ENCODE peak calls at places on chromosomes 13 and 19, in four cellular contexts. L, X, T and W are unnamed samples.

GRCh38 chr13:33184530-33184929 is 101.0 kb downstream of the STARD13 start:
- DNase-seq in L (no peak), X (no peak), T (no peak), W (no peak)

GRCh38 chr19:15476334-15476733 is 3.0 kb downstream of the PGLYRP2 start:
- DNase-seq in L (no peak), X (no peak), T (no peak), W (no peak)

GRCh38 chr13:111165189-111165588 is 50.1 kb downstream of the ARHGEF7 start:
- DNase-seq in L (no peak), X (no peak), T (no peak), W (peak)

GRCh38 chr19:54188224-54188871 is 1.0 kb downstream of the MBOAT7 start:
- DNase-seq in L (no peak), X (peak), T (peak), W (no peak)

GRCh38 chr19:19111967-19112580 is 26.2 kb downstream of the TMEM161A start:
- DNase-seq in L (no peak), X (no peak), T (no peak), W (no peak)

GRCh38 chr19:47093841-47094240 is 19.7 kb downstream of the ZC3H4 start:
- DNase-seq in L (no peak), X (no peak), T (peak), W (peak)

GRCh38 chr13:64186503-64186902 is 2770.9 kb upstream of the PCDH20 start:
- DNase-seq in L (no peak), X (no peak), T (peak), W (no peak)

GRCh38 chr13:111597041-111598017 is 276.9 kb downstream of the TEX29 start:
- DNase-seq in L (no peak), X (peak), T (no peak), W (no peak)

GRCh38 chr13:66532845-66533244 is 697.3 kb downstream of the PCDH9 start:
- DNase-seq in L (no peak), X (no peak), T (no peak), W (no peak)

GRCh38 chr19:517721-518136 is 10.4 kb downstream of the TPGS1 start:
- DNase-seq in L (no peak), X (no peak), T (no peak), W (no peak)

GRCh38 chr19:56403764-56404704 is at the start of gene ZNF583:
- DNase-seq in L (peak), X (peak), T (peak), W (peak)

GRCh38 chr13:77222909-77223308 is 104.0 kb downstream of the MYCBP2 start:
- DNase-seq in L (no peak), X (no peak), T (no peak), W (no peak)

GRCh38 chr19:3324405-3324856 is 42.0 kb upstream of the NFIC start:
- DNase-seq in L (no peak), X (peak), T (no peak), W (peak)

GRCh38 chr19:6811906-6812305 is 39.4 kb downstream of the VAV1 start:
- DNase-seq in L (no peak), X (no peak), T (peak), W (peak)

GRCh38 chr13:60000081-60000480 is 163.6 kb downstream of the DIAPH3 start:
- DNase-seq in L (no peak), X (no peak), T (no peak), W (no peak)

DNA sequence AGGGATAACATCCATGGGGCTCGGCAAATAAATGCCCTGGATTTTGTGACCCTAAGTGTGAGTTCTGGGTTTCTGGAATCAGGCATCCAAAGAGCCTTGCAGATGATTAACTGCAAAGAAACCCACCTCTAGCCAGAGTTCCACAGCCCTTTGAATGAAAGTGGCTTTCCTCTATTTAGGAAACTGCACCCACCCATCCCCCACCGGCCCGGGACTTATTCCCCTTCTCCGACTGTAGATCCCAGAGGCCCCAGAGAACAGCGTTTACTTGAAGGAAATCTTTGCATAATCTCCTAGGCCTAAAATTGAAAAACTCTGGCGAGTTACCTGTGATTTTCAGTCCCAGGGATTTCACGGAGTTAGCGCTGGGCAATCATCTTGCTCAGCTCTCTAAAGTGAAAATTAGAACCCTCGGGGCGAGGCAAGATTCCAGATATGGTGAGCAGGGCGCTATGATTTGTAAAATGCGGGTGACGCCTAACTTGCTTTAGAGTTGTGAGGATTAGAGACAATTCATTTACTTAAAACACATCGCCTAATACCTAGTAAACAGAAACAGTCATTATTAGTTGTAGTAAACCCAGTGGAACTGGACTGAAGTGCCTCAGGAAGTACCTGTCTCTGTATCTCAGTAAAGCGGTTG is 9.4 kb downstream of the URAD start:
- DNase-seq in L (no peak), X (peak), T (no peak), W (no peak)
- H3K4me3 ChIP-seq in L (no peak), X (peak), T (no peak), W (no peak)

GRCh38 chr13:44142540-44142867 is 231.1 kb upstream of the SERP2 start:
- DNase-seq in L (no peak), X (no peak), T (no peak), W (no peak)

GRCh38 chr13:44140146-44140545 is 233.5 kb upstream of the SERP2 start:
- DNase-seq in L (no peak), X (peak), T (no peak), W (no peak)

GRCh38 chr13:44142911-44143665 is 230.5 kb upstream of the SERP2 start:
- DNase-seq in L (no peak), X (no peak), T (peak), W (no peak)

GRCh38 chr13:44141213-44141724 is 232.4 kb upstream of the SERP2 start:
- DNase-seq in L (no peak), X (peak), T (no peak), W (peak)

DNA sequence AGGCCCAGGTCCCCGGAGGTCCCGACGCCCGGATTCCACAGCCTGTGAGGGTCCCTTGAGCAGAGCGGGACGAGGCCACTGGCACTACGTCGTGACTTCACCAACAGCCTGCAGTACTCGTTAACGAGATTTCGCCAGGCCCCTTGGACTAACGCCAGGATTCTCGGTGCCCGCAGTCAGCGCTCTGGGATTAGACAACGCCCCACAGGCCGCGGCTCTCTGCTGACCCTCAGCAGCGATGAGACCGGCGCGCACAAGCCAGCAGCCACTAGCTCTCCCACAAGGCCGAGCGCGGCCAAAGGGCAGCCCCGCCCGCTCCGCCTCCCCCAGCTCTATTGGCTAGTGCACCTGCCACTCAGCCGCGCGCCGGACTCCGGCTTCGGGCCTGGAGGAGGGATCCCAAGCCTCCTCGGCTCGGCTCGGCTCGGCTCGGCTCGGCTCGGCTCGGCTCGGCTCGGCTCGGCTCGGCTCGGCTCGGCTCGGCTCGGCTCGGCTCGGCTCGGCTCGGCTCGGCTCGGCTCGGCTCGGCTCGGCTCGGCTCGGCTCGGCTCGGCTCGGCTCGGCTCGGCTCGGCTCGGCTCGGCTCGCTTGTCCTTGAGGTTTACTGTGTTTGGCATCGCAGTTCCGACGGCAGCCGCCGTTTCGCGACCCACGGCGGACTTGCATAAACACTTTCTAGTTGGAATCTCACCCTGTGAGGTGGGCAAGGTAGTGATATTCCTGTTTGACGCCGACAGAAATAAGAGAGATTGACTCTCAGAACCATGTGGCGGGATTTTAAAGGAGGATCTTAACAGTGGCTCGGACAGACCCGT is 231.7 kb upstream of the SERP2 start:
- DNase-seq in L (peak), X (peak), T (peak), W (peak)
- TF ChIP-seq CTCF in L (no peak), X (no peak), T (peak), W (no peak)

DNA sequence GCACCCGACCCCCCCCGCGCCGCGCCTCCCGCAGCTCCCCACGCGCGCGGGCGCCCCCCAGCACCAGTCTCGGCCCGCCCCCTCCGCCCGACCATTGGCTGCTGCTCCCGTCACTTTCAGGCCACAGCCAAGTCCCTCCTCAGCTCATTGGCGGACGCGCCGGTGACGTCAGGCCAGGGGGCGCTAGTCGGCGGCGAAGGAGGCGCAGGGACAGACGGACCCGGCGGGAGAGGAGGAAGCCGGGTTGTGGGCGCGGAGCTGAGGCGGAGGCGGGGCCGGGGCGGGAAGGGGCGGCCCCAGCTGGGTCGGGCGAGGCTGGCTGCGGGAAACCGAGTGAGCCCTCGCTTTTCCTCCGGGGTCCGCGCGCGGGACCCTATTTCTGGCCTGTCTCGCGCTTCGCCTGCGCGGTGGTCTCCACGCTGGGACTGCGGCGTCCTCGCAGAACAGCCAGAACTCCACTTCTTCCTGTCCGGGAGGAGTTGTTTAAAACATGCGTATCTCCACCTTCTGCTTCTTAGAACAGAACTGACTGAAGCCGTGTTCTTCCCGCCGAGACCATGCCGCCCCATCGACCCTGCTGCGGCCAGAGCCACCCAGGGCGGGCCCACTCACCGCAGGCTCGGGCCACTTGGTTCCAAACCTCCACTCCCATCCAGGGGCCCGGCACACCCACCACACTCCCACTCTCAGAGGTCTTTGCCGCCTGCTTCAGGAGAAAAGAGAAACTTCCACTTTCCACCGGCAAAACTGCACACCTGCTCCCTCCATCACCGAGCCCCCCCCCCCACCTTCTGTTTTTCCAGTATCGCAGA is 459 bp upstream of the TMTC4 start:
- DNase-seq in L (peak), X (peak), T (peak), W (peak)
- H3K4me3 ChIP-seq in L (peak), X (peak), T (peak), W (peak)

GRCh38 chr13:36975172-36975571 is 24.0 kb downstream of the ALG5 start:
- DNase-seq in L (no peak), X (no peak), T (no peak), W (no peak)

GRCh38 chr13:36973621-36974268 is 25.4 kb downstream of the ALG5 start:
- DNase-seq in L (no peak), X (no peak), T (no peak), W (peak)

DNA sequence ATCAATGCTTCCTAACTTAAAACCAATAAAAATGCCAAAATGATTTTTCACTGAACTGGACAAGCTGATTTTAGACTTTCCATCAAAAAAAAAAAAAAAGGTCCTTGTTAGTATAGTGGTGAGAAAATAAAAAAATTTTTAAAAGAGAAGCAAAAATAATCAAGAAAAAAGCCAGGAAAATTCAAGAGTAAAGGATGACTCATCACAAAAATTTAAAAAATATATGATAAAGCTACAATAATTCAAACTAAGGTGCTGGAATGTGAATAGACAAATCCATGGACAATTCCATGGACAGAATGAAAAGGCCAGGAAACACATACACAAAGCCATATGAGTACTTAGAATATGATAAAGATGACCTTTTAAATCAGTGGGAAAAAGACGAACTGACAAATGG is 26.1 kb downstream of the ALG5 start:
- DNase-seq in L (no peak), X (no peak), T (no peak), W (no peak)
- TF ChIP-seq CTCF in L (no peak), X (no peak), T (no peak), W (no peak)